ENCODE peak calls at places on chromosomes 4 and X, in six cellular contexts. One of them, this sample, is unnamed.
A peak's percentile ranks its signal among the peaks of the same experiment; 100 is the strongest.

GRCh38 chr4:74570095-74570494 is 125.2 kb downstream of the AREG start:
- DNase-seq in pancreas: no peak
- DNase-seq in fibroblast of lung: no peak
- DNase-seq in aorta: no peak
- DNase-seq in left lung: no peak
- DNase-seq in lung: no peak
- DNase-seq in this sample: no peak

GRCh38 chr4:134544303-134544761 is 342.7 kb upstream of the PABPC4L start:
- DNase-seq in lung: no peak
- DNase-seq in pancreas: no peak
- DNase-seq in aorta: no peak
- DNase-seq in fibroblast of lung: peak; percentile 80
- DNase-seq in left lung: no peak
- DNase-seq in this sample: no peak

GRCh38 chrX:16319929-16320328 is 152.6 kb downstream of the MAGEB17 start:
- DNase-seq in aorta: no peak
- DNase-seq in fibroblast of lung: peak; percentile 52
- DNase-seq in lung: no peak
- DNase-seq in left lung: no peak
- DNase-seq in pancreas: no peak
- DNase-seq in this sample: no peak

GRCh38 chr4:64341711-64342110 is 67.5 kb downstream of the TECRL start:
- DNase-seq in left lung: peak; percentile 8
- DNase-seq in lung: no peak
- DNase-seq in aorta: no peak
- DNase-seq in fibroblast of lung: no peak
- DNase-seq in pancreas: no peak
- DNase-seq in this sample: no peak

GRCh38 chr4:153036931-153037330 is 100.8 kb downstream of the FHDC1 start:
- DNase-seq in pancreas: no peak
- DNase-seq in aorta: no peak
- DNase-seq in left lung: no peak
- DNase-seq in lung: no peak
- DNase-seq in fibroblast of lung: no peak
- DNase-seq in this sample: no peak

GRCh38 chr4:7799306-7799705 is 140.4 kb downstream of the AFAP1 start:
- DNase-seq in pancreas: no peak
- DNase-seq in fibroblast of lung: no peak
- DNase-seq in left lung: no peak
- DNase-seq in aorta: no peak
- DNase-seq in lung: no peak
- DNase-seq in this sample: no peak

GRCh38 chrX:71910526-71911022 is at the start of gene NHSL2:
- DNase-seq in fibroblast of lung: peak; percentile 56
- DNase-seq in aorta: peak; percentile 78
- DNase-seq in pancreas: no peak
- DNase-seq in left lung: no peak
- DNase-seq in lung: no peak
- DNase-seq in this sample: no peak

GRCh38 chrX:132900631-132901030 is 57.8 kb downstream of the HS6ST2 start:
- DNase-seq in fibroblast of lung: no peak
- DNase-seq in left lung: no peak
- DNase-seq in lung: no peak
- DNase-seq in pancreas: no peak
- DNase-seq in aorta: no peak
- DNase-seq in this sample: no peak

GRCh38 chrX:128699716-128700285 is 647.6 kb upstream of the ACTRT1 start:
- DNase-seq in fibroblast of lung: no peak
- DNase-seq in lung: no peak
- DNase-seq in pancreas: no peak
- DNase-seq in left lung: no peak
- DNase-seq in aorta: no peak
- DNase-seq in this sample: no peak

GRCh38 chr4:88957570-88957969 is 99.4 kb downstream of the FAM13A start:
- DNase-seq in lung: no peak
- DNase-seq in left lung: no peak
- DNase-seq in fibroblast of lung: no peak
- DNase-seq in aorta: no peak
- DNase-seq in pancreas: no peak
- DNase-seq in this sample: no peak

GRCh38 chrX:135707880-135708279 is 5.6 kb upstream of the CT45A1 start:
- DNase-seq in aorta: no peak
- DNase-seq in pancreas: no peak
- DNase-seq in lung: no peak
- DNase-seq in fibroblast of lung: no peak
- DNase-seq in left lung: no peak
- DNase-seq in this sample: no peak

GRCh38 chr4:41124916-41125548 is 89.3 kb downstream of the APBB2 start:
- DNase-seq in fibroblast of lung: peak; percentile 82
- DNase-seq in pancreas: no peak
- DNase-seq in left lung: no peak
- DNase-seq in lung: peak; percentile 42
- DNase-seq in aorta: no peak
- DNase-seq in this sample: no peak

GRCh38 chr4:128863314-128864075 is 54.0 kb downstream of the JADE1 start:
- DNase-seq in aorta: peak; percentile 91
- DNase-seq in pancreas: peak; percentile 66
- DNase-seq in fibroblast of lung: peak; percentile 69
- DNase-seq in left lung: peak; percentile 73
- DNase-seq in lung: peak; percentile 74
- DNase-seq in this sample: peak; percentile 58

GRCh38 chrX:103687696-103688191 is 1.2 kb upstream of the MORF4L2 start:
- DNase-seq in fibroblast of lung: peak; percentile 71
- DNase-seq in pancreas: peak; percentile 54
- DNase-seq in left lung: no peak
- DNase-seq in lung: peak; percentile 66
- DNase-seq in aorta: peak; percentile 77
- DNase-seq in this sample: peak; percentile 23

GRCh38 chrX:140500427-140500826 is 4.4 kb downstream of the SOX3 start:
- DNase-seq in pancreas: no peak
- DNase-seq in left lung: no peak
- DNase-seq in aorta: no peak
- DNase-seq in lung: no peak
- DNase-seq in fibroblast of lung: no peak
- DNase-seq in this sample: no peak

GRCh38 chrX:37783284-37783683 is 3.4 kb downstream of the CYBB start:
- DNase-seq in fibroblast of lung: no peak
- DNase-seq in lung: no peak
- DNase-seq in left lung: peak; percentile 76
- DNase-seq in pancreas: no peak
- DNase-seq in aorta: no peak
- DNase-seq in this sample: no peak

GRCh38 chr4:24229976-24230375 is 340.1 kb upstream of the PPARGC1A start:
- DNase-seq in pancreas: no peak
- DNase-seq in aorta: no peak
- DNase-seq in fibroblast of lung: peak; percentile 50
- DNase-seq in left lung: no peak
- DNase-seq in lung: no peak
- DNase-seq in this sample: no peak

GRCh38 chrX:627510-627964 is 3.1 kb upstream of the SHOX start:
- DNase-seq in left lung: no peak
- DNase-seq in pancreas: no peak
- DNase-seq in aorta: peak; percentile 50
- DNase-seq in fibroblast of lung: no peak
- DNase-seq in lung: no peak
- DNase-seq in this sample: no peak

GRCh38 chr4:121697626-121698025 is 846 bp upstream of the ANXA5 start:
- DNase-seq in fibroblast of lung: no peak
- DNase-seq in left lung: no peak
- DNase-seq in lung: no peak
- DNase-seq in pancreas: no peak
- DNase-seq in aorta: no peak
- DNase-seq in this sample: peak; percentile 5

GRCh38 chr4:79207281-79207680 is 118.6 kb downstream of the NAA11 start:
- DNase-seq in fibroblast of lung: no peak
- DNase-seq in aorta: no peak
- DNase-seq in pancreas: no peak
- DNase-seq in left lung: no peak
- DNase-seq in lung: no peak
- DNase-seq in this sample: no peak

GRCh38 chrX:49754238-49754857 is 58.6 kb upstream of the PAGE1 start:
- DNase-seq in fibroblast of lung: peak; percentile 8
- DNase-seq in lung: no peak
- DNase-seq in aorta: no peak
- DNase-seq in left lung: no peak
- DNase-seq in pancreas: peak; percentile 6
- DNase-seq in this sample: peak; percentile 3

GRCh38 chrX:74242050-74242449 is 61.9 kb upstream of the ZCCHC13 start:
- DNase-seq in lung: no peak
- DNase-seq in pancreas: no peak
- DNase-seq in fibroblast of lung: peak; percentile 71
- DNase-seq in left lung: no peak
- DNase-seq in aorta: no peak
- DNase-seq in this sample: no peak

GRCh38 chr4:175054980-175055379 is 136.8 kb downstream of the ADAM29 start:
- DNase-seq in lung: no peak
- DNase-seq in fibroblast of lung: no peak
- DNase-seq in left lung: no peak
- DNase-seq in aorta: no peak
- DNase-seq in pancreas: no peak
- DNase-seq in this sample: no peak

DNA sequence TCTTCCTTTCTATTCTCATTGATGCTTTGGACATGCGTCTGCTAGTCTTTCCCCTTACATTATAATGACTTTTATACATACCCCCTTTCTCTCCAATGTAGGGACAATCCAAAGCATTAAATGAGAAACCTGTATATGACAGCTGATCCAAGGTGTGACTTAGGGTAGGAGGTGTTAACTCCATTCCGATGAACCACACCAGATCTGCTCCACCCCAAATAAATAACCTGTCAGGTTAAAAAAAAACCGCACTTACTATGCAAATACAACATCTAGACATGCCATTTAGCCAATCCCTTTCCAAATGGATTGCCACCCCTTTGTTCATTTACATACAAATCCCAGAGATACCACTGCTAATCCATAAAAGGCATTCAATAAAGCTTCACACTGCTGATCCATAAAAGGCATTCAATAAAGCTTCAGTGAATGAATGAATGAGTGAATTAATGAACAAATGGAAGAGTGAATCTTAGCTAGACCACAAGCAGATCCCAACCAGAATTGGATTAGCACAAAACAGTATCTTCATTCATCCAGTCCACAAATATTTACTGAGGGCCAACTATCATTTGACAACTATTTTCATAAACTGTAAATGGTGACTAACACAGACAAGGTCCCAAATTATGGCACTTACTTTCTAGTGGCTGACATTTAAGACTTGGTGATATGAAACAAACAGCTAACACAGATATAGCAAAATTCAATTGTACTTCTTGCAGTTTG is 158.9 kb upstream of the MAP3K15 start:
- DNase-seq in lung: no peak
- DNase-seq in fibroblast of lung: no peak
- DNase-seq in pancreas: no peak
- DNase-seq in left lung: no peak
- DNase-seq in aorta: no peak
- DNase-seq in this sample: no peak
- H3K4me1 ChIP-seq in lung: peaks cover 5% of the 10 kb centered on the region
- H3K4me1 ChIP-seq in fibroblast of lung: no peaks in the 10 kb centered on the region
- H3K4me1 ChIP-seq in pancreas: no peaks in the 10 kb centered on the region
- H3K4me1 ChIP-seq in left lung: no peaks in the 10 kb centered on the region
- H3K4me1 ChIP-seq in aorta: no peaks in the 10 kb centered on the region
- H3K4me1 ChIP-seq in this sample: peaks cover 17% of the 10 kb centered on the region

GRCh38 chrX:145506225-145506624 is 258.9 kb downstream of the SPANXN1 start:
- DNase-seq in aorta: no peak
- DNase-seq in pancreas: no peak
- DNase-seq in fibroblast of lung: no peak
- DNase-seq in left lung: no peak
- DNase-seq in lung: no peak
- DNase-seq in this sample: no peak
- H3K27me3 ChIP-seq in aorta: no peaks in the 10 kb centered on the region
- H3K27me3 ChIP-seq in pancreas: no peaks in the 10 kb centered on the region
- H3K27me3 ChIP-seq in fibroblast of lung: no peaks in the 10 kb centered on the region
- H3K27me3 ChIP-seq in left lung: no peaks in the 10 kb centered on the region
- H3K27me3 ChIP-seq in lung: no peaks in the 10 kb centered on the region
- H3K27me3 ChIP-seq in this sample: no peaks in the 10 kb centered on the region

DNA sequence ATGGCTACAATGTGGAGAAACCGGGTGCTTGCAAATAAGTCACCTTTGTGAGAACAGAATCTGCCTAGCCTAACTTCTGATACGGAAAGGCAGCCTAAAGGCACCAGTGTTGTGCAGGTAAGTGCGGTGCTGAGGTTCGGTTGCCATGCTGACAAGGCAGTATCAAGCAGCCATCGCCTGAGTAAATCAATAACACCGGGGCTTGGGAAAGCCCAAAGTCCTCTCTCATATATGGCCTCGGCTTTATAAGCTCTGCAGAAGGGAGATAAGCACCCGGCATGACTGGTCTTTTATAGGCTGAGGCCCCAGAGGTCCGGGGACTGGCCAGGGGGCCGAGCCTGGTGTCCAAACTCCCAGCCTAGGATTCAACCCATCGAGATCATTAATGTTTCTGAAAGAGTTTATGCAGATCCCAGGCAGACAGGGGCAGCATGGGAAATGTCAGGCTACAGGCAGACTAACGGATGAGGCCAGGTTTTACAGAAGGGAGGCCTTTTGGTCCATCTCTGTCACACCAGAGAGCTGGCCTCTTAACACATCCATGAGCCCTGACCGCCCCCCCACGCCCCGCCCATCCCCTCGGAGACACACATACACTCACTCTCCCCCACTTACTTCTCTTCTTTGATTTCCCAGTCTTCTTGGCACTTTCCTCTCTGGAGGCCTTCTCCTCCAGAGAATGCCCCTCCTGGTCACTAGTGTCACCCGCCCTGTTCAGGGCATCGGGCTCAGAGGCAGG is 38.5 kb downstream of the ELF4 start:
- DNase-seq in lung: no peak
- DNase-seq in aorta: no peak
- DNase-seq in fibroblast of lung: no peak
- DNase-seq in left lung: no peak
- DNase-seq in pancreas: peak; percentile 6
- DNase-seq in this sample: no peak
- H3K4me3 ChIP-seq in lung: no peak overlapping the region
- H3K4me3 ChIP-seq in aorta: no peak overlapping the region
- H3K4me3 ChIP-seq in fibroblast of lung: no peak overlapping the region
- H3K4me3 ChIP-seq in left lung: no peak overlapping the region
- H3K4me3 ChIP-seq in pancreas: no peak overlapping the region
- H3K4me3 ChIP-seq in this sample: no peak overlapping the region

GRCh38 chr4:98610926-98611325 is 47.5 kb downstream of the TSPAN5 start:
- DNase-seq in left lung: no peak
- DNase-seq in lung: no peak
- DNase-seq in aorta: no peak
- DNase-seq in fibroblast of lung: no peak
- DNase-seq in pancreas: no peak
- DNase-seq in this sample: no peak

GRCh38 chr4:98612318-98613250 is 45.8 kb downstream of the TSPAN5 start:
- DNase-seq in fibroblast of lung: peak; percentile 36
- DNase-seq in aorta: no peak
- DNase-seq in pancreas: no peak
- DNase-seq in left lung: no peak
- DNase-seq in lung: no peak
- DNase-seq in this sample: no peak

GRCh38 chr4:98609946-98610345 is 48.5 kb downstream of the TSPAN5 start:
- DNase-seq in pancreas: no peak
- DNase-seq in lung: no peak
- DNase-seq in left lung: no peak
- DNase-seq in aorta: no peak
- DNase-seq in fibroblast of lung: no peak
- DNase-seq in this sample: no peak

GRCh38 chr4:98613453-98614075 is 44.8 kb downstream of the TSPAN5 start:
- DNase-seq in left lung: no peak
- DNase-seq in fibroblast of lung: peak; percentile 48
- DNase-seq in pancreas: no peak
- DNase-seq in lung: no peak
- DNase-seq in aorta: no peak
- DNase-seq in this sample: no peak

GRCh38 chr4:98611649-98612317 is 46.6 kb downstream of the TSPAN5 start:
- DNase-seq in aorta: no peak
- DNase-seq in left lung: no peak
- DNase-seq in pancreas: no peak
- DNase-seq in fibroblast of lung: no peak
- DNase-seq in lung: no peak
- DNase-seq in this sample: no peak
- H3K4me1 ChIP-seq in aorta: no peaks in the 10 kb centered on the region
- H3K4me1 ChIP-seq in left lung: no peaks in the 10 kb centered on the region
- H3K4me1 ChIP-seq in pancreas: no peaks in the 10 kb centered on the region
- H3K4me1 ChIP-seq in fibroblast of lung: no peaks in the 10 kb centered on the region
- H3K4me1 ChIP-seq in lung: peaks cover 2% of the 10 kb centered on the region
- H3K4me1 ChIP-seq in this sample: peaks cover 24% of the 10 kb centered on the region